ENCODE peak calls at places on chromosomes 11 and 22, in nine cellular contexts. A is NCI-H226; N is GM10248; F is tibial artery; K is NCI-H460; C is activated CD4-positive, alpha-beta T cell treated with anti-CD3 and anti-CD28 coated beads, Interleukin-2, amount 50 U/mL, for 24 hours; M is cardiac muscle cell; Z is frontal cortex; B is lung. I is an unnamed sample.

GRCh38 chr11:114984611-114985163 is 306.4 kb downstream of the NXPE2 start:
- DNase-seq in A (no peak), N (no peak), F (no peak), K (no peak), C (no peak), M (no peak), Z (no peak), B (no peak), I (no peak)

GRCh38 chr22:46090631-46091201 is 59.6 kb upstream of the PPARA start:
- DNase-seq in A (no peak), N (no peak), F (peak; percentile 29), K (no peak), C (no peak), M (no peak), Z (no peak), B (no peak), I (no peak)

GRCh38 chr11:9251306-9251705 is 13.8 kb downstream of the DENND5A start:
- DNase-seq in A (no peak), N (no peak), F (no peak), K (no peak), C (no peak), M (no peak), Z (no peak), B (no peak), I (no peak)

GRCh38 chr11:64960719-64961118 is 11.2 kb downstream of the MAJIN start:
- DNase-seq in A (peak; percentile 60), N (no peak), F (no peak), K (no peak), C (no peak), M (peak; percentile 20), Z (no peak), B (no peak), I (no peak)

GRCh38 chr11:83033972-83034672 is 37.6 kb downstream of the RAB30 start:
- DNase-seq in A (no peak), N (no peak), F (peak; percentile 58), K (no peak), C (no peak), M (peak; percentile 78), Z (no peak), B (no peak), I (peak; percentile 40)

GRCh38 chr22:45948081-45948648 is 28.8 kb downstream of the WNT7B start:
- DNase-seq in A (no peak), N (no peak), F (no peak), K (no peak), C (no peak), M (no peak), Z (no peak), B (no peak), I (no peak)

GRCh38 chr11:101466352-101466751 is 117.5 kb downstream of the TRPC6 start:
- DNase-seq in A (no peak), N (no peak), F (no peak), K (no peak), C (no peak), M (no peak), Z (no peak), B (no peak), I (no peak)

GRCh38 chr11:69378303-69379141 is 84.6 kb downstream of the MYEOV start:
- DNase-seq in A (no peak), N (no peak), F (no peak), K (no peak), C (no peak), M (no peak), Z (no peak), B (no peak), I (no peak)

GRCh38 chr11:43567396-43567975 is 113.1 kb upstream of the HSD17B12 start:
- DNase-seq in A (no peak), N (peak; percentile 67), F (no peak), K (peak; percentile 37), C (no peak), M (peak; percentile 72), Z (no peak), B (no peak), I (no peak)

GRCh38 chr22:47151490-47151889 is 389.0 kb downstream of the TBC1D22A start:
- DNase-seq in A (peak; percentile 16), N (no peak), F (no peak), K (no peak), C (no peak), M (peak; percentile 42), Z (no peak), B (no peak), I (no peak)

GRCh38 chr11:82986491-82986890 is 85.0 kb downstream of the DDIAS start:
- DNase-seq in A (no peak), N (no peak), F (no peak), K (no peak), C (no peak), M (no peak), Z (no peak), B (no peak), I (no peak)